ENCODE peak calls at places on chromosomes 12 and 14, in eight cellular contexts. W is fibroblast of villous mesenchyme; A is Caki2; X is heart left ventricle; D is NCI-H1436 treated with DMSO at 0.1 percent for 48 hours; R is COR-L47; U is CD4-positive, alpha-beta T cell; B is fibroblast of the conjunctiva. Z is an unnamed sample.

GRCh38 chr12:31260840-31261239 is 65.1 kb downstream of the SINHCAF start:
- DNase-seq in W (no peak), A (no peak), X (no peak), D (no peak), R (no peak), U (no peak), B (no peak), Z (no peak)

GRCh38 chr14:75831971-75832370 is 149.8 kb downstream of the TGFB3 start:
- DNase-seq in W (peak; percentile 73), A (no peak), X (no peak), D (no peak), R (peak; percentile 78), U (no peak), B (no peak), Z (peak; percentile 27)

GRCh38 chr12:16369156-16369555 is 21.7 kb downstream of the MGST1 start:
- DNase-seq in W (no peak), A (no peak), X (no peak), D (no peak), R (no peak), U (no peak), B (no peak), Z (no peak)

GRCh38 chr12:14408208-14408607 is 42.7 kb downstream of the ATF7IP start:
- DNase-seq in W (peak; percentile 36), A (peak; percentile 45), X (no peak), D (no peak), R (no peak), U (no peak), B (peak; percentile 26), Z (no peak)

GRCh38 chr14:68568907-68569545 is 223.8 kb downstream of the ZFP36L1 start:
- DNase-seq in W (no peak), A (no peak), X (no peak), D (no peak), R (no peak), U (no peak), B (no peak), Z (no peak)

GRCh38 chr12:106068296-106068695 is 70.5 kb downstream of the NUAK1 start:
- DNase-seq in W (no peak), A (no peak), X (no peak), D (no peak), R (no peak), U (no peak), B (no peak), Z (no peak)

GRCh38 chr12:26818201-26818600 is 14.8 kb downstream of the ITPR2 start:
- DNase-seq in W (no peak), A (no peak), X (no peak), D (no peak), R (no peak), U (no peak), B (no peak), Z (no peak)

GRCh38 chr14:99030436-99030835 is 241.6 kb downstream of the BCL11B start:
- DNase-seq in W (no peak), A (no peak), X (no peak), D (no peak), R (no peak), U (no peak), B (no peak), Z (no peak)

GRCh38 chr12:96099986-96100385 is 64.6 kb upstream of the LTA4H start:
- DNase-seq in W (no peak), A (no peak), X (no peak), D (no peak), R (no peak), U (peak; percentile 7), B (no peak), Z (no peak)

GRCh38 chr14:104687601-104688504 is 1.6 kb upstream of the INF2 start:
- DNase-seq in W (peak; percentile 70), A (peak; percentile 83), X (peak; percentile 91), D (no peak), R (peak; percentile 78), U (no peak), B (no peak), Z (peak; percentile 93)

GRCh38 chr12:49893753-49894752 is 9.6 kb downstream of the FAIM2 start:
- DNase-seq in W (peak; percentile 29), A (peak; percentile 61), X (no peak), D (no peak), R (no peak), U (no peak), B (no peak), Z (no peak)

GRCh38 chr12:52834727-52835001 is 553 bp upstream of the KRT79 start:
- DNase-seq in W (no peak), A (no peak), X (no peak), D (no peak), R (no peak), U (no peak), B (no peak), Z (no peak)

GRCh38 chr12:3487027-3487426 is 4.0 kb upstream of the PRMT8 start:
- DNase-seq in W (no peak), A (no peak), X (no peak), D (no peak), R (no peak), U (no peak), B (no peak), Z (no peak)

GRCh38 chr12:72133497-72134055 is 138.6 kb upstream of the TRHDE start:
- DNase-seq in W (no peak), A (peak; percentile 8), X (no peak), D (no peak), R (peak; percentile 5), U (no peak), B (no peak), Z (no peak)

GRCh38 chr12:13390381-13390856 is 193.9 kb downstream of the EMP1 start:
- DNase-seq in W (peak; percentile 7), A (peak; percentile 97), X (peak; percentile 89), D (no peak), R (peak; percentile 93), U (no peak), B (peak; percentile 74), Z (peak; percentile 42)

GRCh38 chr12:18864900-18865561 is 127.1 kb downstream of the CAPZA3 start:
- DNase-seq in W (peak; percentile 54), A (peak; percentile 38), X (no peak), D (no peak), R (no peak), U (no peak), B (peak; percentile 80), Z (no peak)

GRCh38 chr12:117236456-117237001 is 46.3 kb upstream of the FBXO21 start:
- DNase-seq in W (peak; percentile 53), A (peak; percentile 41), X (peak; percentile 87), D (no peak), R (peak; percentile 74), U (peak; percentile 56), B (peak; percentile 24), Z (peak; percentile 73)

GRCh38 chr14:87231336-87232026 is 761.5 kb downstream of the GALC start:
- DNase-seq in W (no peak), A (peak; percentile 42), X (no peak), D (no peak), R (no peak), U (no peak), B (no peak), Z (no peak)

GRCh38 chr12:104586325-104587048 is 129.7 kb downstream of the CHST11 start:
- DNase-seq in W (no peak), A (peak; percentile 76), X (no peak), D (no peak), R (no peak), U (no peak), B (no peak), Z (peak; percentile 15)

GRCh38 chr12:102204025-102204424 is 6.4 kb upstream of the PMCH start:
- DNase-seq in W (no peak), A (no peak), X (no peak), D (no peak), R (no peak), U (no peak), B (no peak), Z (no peak)

GRCh38 chr14:57641776-57642175 is 148.1 kb upstream of the CCDC198 start:
- DNase-seq in W (no peak), A (no peak), X (no peak), D (no peak), R (no peak), U (no peak), B (no peak), Z (no peak)

GRCh38 chr14:94599656-94600004 is 12.6 kb upstream of the SERPINA3 start:
- DNase-seq in W (no peak), A (no peak), X (no peak), D (no peak), R (no peak), U (no peak), B (no peak), Z (no peak)

GRCh38 chr12:39946361-39946948 is 159.4 kb downstream of the SLC2A13 start:
- DNase-seq in W (no peak), A (no peak), X (no peak), D (no peak), R (no peak), U (no peak), B (no peak), Z (no peak)

GRCh38 chr14:77738559-77739250 is 22.3 kb downstream of the SNW1 start:
- DNase-seq in W (peak; percentile 36), A (no peak), X (no peak), D (no peak), R (no peak), U (no peak), B (no peak), Z (no peak)

GRCh38 chr14:99481745-99482099 is 513 bp downstream of the CCNK start:
- DNase-seq in W (peak; percentile 64), A (no peak), X (no peak), D (no peak), R (no peak), U (peak; percentile 1), B (no peak), Z (peak; percentile 61)

GRCh38 chr14:94458096-94458495 is 5.5 kb upstream of the SERPINA11 start:
- DNase-seq in W (no peak), A (no peak), X (no peak), D (no peak), R (no peak), U (no peak), B (no peak), Z (no peak)

GRCh38 chr12:132925597-132926416 is 30.3 kb downstream of the ZNF605 start:
- DNase-seq in W (no peak), A (peak; percentile 29), X (no peak), D (no peak), R (no peak), U (no peak), B (no peak), Z (no peak)